ENCODE peak calls at places on chromosomes 11 and 22, in seven cellular contexts. F, D, V, C, A, I and H are unnamed samples.
A peak's percentile ranks its signal among the peaks of the same experiment; 100 is the strongest.

GRCh38 chr11:76291576-76292526 is 85.5 kb upstream of the WNT11 start:
- DNase-seq in F (no peak), D (no peak), V (peak; percentile 97), C (no peak), A (peak; percentile 30), I (no peak), H (no peak)

GRCh38 chr11:67280341-67280790 is 8.7 kb upstream of the ANKRD13D start:
- DNase-seq in F (peak; percentile 51), D (peak; percentile 24), V (no peak), C (no peak), A (no peak), I (no peak), H (no peak)

GRCh38 chr11:63553759-63554158 is 9.4 kb downstream of the PLAAT2 start:
- DNase-seq in F (peak; percentile 35), D (no peak), V (no peak), C (no peak), A (no peak), I (no peak), H (no peak)

GRCh38 chr11:64314146-64314804 is 3.1 kb downstream of the TRMT112 start:
- DNase-seq in F (no peak), D (no peak), V (no peak), C (no peak), A (no peak), I (no peak), H (no peak)

GRCh38 chr22:39087881-39088687 is 9.0 kb upstream of the APOBEC3H start:
- DNase-seq in F (peak; percentile 74), D (peak; percentile 74), V (no peak), C (no peak), A (no peak), I (no peak), H (no peak)

GRCh38 chr11:2109541-2110019 is 29.6 kb downstream of the IGF2 start:
- DNase-seq in F (no peak), D (peak; percentile 62), V (peak; percentile 83), C (no peak), A (no peak), I (no peak), H (no peak)

GRCh38 chr11:88489030-88489429 is 151.5 kb upstream of the CTSC start:
- DNase-seq in F (no peak), D (no peak), V (no peak), C (no peak), A (no peak), I (no peak), H (no peak)

GRCh38 chr22:50438305-50439275 is 36.2 kb downstream of the SBF1 start:
- DNase-seq in F (peak; percentile 65), D (peak; percentile 66), V (peak; percentile 50), C (no peak), A (no peak), I (no peak), H (no peak)

GRCh38 chr22:30964858-30965257 is 3.7 kb downstream of the MORC2 start:
- DNase-seq in F (no peak), D (no peak), V (no peak), C (no peak), A (no peak), I (no peak), H (no peak)

GRCh38 chr22:28268176-28268575 is 349.1 kb upstream of the PITPNB start:
- DNase-seq in F (no peak), D (no peak), V (no peak), C (no peak), A (no peak), I (no peak), H (no peak)

GRCh38 chr11:121366970-121367369 is 74.4 kb downstream of the SC5D start:
- DNase-seq in F (no peak), D (no peak), V (no peak), C (no peak), A (no peak), I (no peak), H (no peak)

GRCh38 chr11:95503047-95503446 is 272.0 kb upstream of the SESN3 start:
- DNase-seq in F (no peak), D (peak; percentile 33), V (no peak), C (no peak), A (no peak), I (peak; percentile 40), H (peak; percentile 36)

GRCh38 chr11:729492-730074 is 17.7 kb upstream of the TALDO1 start:
- DNase-seq in F (no peak), D (peak; percentile 44), V (peak; percentile 58), C (no peak), A (no peak), I (no peak), H (no peak)

GRCh38 chr11:67255353-67255752 is 10.9 kb upstream of the GRK2 start:
- DNase-seq in F (no peak), D (no peak), V (no peak), C (no peak), A (no peak), I (no peak), H (no peak)

GRCh38 chr11:125603207-125603606 is 10.6 kb downstream of the STT3A start:
- DNase-seq in F (no peak), D (no peak), V (no peak), C (no peak), A (no peak), I (no peak), H (no peak)

GRCh38 chr11:128437137-128437536 is 150.2 kb downstream of the ETS1 start:
- DNase-seq in F (no peak), D (no peak), V (no peak), C (no peak), A (no peak), I (peak; percentile 68), H (peak; percentile 63)

GRCh38 chr11:112811781-112812180 is 149.4 kb upstream of the NCAM1 start:
- DNase-seq in F (no peak), D (no peak), V (no peak), C (no peak), A (no peak), I (no peak), H (no peak)

GRCh38 chr11:86063536-86063935 is 5.3 kb downstream of the PICALM start:
- DNase-seq in F (no peak), D (no peak), V (no peak), C (no peak), A (no peak), I (no peak), H (no peak)

GRCh38 chr11:107969219-107969618 is 39.5 kb upstream of the CUL5 start:
- DNase-seq in F (no peak), D (no peak), V (no peak), C (no peak), A (peak; percentile 14), I (no peak), H (no peak)

GRCh38 chr11:17458268-17458667 is 18.4 kb downstream of the ABCC8 start:
- DNase-seq in F (no peak), D (no peak), V (no peak), C (no peak), A (no peak), I (no peak), H (no peak)
- H3K4me3 ChIP-seq in F (no peak overlapping the region), D (no peak overlapping the region), V (no peak overlapping the region), C (no peak overlapping the region), A (no peak overlapping the region), I (no peak overlapping the region), H (no peak overlapping the region)

GRCh38 chr11:134466909-134467567 is 55.0 kb upstream of the B3GAT1 start:
- DNase-seq in F (peak; percentile 14), D (no peak), V (no peak), C (no peak), A (peak; percentile 39), I (no peak), H (no peak)

GRCh38 chr11:134468081-134468668 is 56.1 kb upstream of the B3GAT1 start:
- DNase-seq in F (no peak), D (no peak), V (no peak), C (no peak), A (no peak), I (no peak), H (no peak)

GRCh38 chr11:134464981-134465730 is 53.1 kb upstream of the B3GAT1 start:
- DNase-seq in F (peak; percentile 8), D (no peak), V (no peak), C (no peak), A (no peak), I (no peak), H (no peak)

GRCh38 chr11:134464196-134464595 is 52.2 kb upstream of the B3GAT1 start:
- DNase-seq in F (peak; percentile 27), D (no peak), V (no peak), C (no peak), A (no peak), I (no peak), H (no peak)

GRCh38 chr11:134466035-134466908 is 54.2 kb upstream of the B3GAT1 start:
- DNase-seq in F (peak; percentile 27), D (no peak), V (no peak), C (no peak), A (no peak), I (no peak), H (no peak)
- H3K4me3 ChIP-seq in F (no peak overlapping the region), D (no peak overlapping the region), V (no peak overlapping the region), C (no peak overlapping the region), A (peak overlapping the region; percentile 4), I (no peak overlapping the region), H (no peak overlapping the region)

DNA sequence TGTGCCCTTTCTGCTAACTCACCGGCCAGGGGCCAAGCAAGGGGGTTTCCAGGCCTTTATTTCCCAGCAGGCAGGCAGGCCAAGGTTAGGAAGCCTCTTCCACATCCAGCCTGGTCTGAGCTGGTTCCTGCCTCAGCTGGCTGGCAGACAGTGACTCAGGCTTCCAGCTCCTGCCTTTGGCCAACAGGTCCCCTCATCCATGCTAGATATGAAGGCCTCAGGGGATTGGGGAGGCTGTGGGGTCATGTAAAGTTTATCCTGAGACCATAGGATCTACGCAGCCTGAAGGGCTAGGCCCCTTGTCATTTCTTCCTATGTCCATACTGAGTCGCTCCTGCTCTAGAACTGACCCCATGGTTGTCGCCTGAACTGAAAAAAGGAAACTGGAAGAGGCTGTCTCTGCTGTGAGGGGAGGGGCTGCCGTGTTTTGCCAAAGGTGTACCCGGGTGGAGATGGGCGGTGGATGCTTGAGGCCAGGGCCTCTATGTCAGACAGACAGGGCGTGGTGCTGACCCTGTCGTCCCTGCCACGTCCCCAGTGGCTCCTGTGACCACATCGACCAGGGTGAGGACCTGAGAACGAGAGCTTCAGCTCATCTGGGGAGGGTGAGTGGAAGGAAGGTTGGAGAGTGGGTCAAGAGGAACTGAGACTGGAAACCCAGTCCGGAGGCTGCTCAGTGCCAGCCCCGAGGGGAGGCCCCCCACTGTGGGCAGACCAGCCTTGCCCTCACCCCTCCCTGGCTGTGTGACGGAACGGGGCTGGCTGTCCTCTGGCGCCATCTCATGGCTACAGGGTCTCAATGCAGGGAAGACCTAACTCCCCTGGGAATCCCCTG is 17.0 kb downstream of the P2RY6 start:
- DNase-seq in F (peak; percentile 85), D (peak; percentile 90), V (peak; percentile 71), C (peak; percentile 69), A (peak; percentile 87), I (peak; percentile 77), H (no peak)
- H3K4me3 ChIP-seq in F (peak overlapping the region; percentile 27), D (no peak overlapping the region), V (peak overlapping the region; percentile 49), C (no peak overlapping the region), A (no peak overlapping the region), I (no peak overlapping the region), H (no peak overlapping the region)

DNA sequence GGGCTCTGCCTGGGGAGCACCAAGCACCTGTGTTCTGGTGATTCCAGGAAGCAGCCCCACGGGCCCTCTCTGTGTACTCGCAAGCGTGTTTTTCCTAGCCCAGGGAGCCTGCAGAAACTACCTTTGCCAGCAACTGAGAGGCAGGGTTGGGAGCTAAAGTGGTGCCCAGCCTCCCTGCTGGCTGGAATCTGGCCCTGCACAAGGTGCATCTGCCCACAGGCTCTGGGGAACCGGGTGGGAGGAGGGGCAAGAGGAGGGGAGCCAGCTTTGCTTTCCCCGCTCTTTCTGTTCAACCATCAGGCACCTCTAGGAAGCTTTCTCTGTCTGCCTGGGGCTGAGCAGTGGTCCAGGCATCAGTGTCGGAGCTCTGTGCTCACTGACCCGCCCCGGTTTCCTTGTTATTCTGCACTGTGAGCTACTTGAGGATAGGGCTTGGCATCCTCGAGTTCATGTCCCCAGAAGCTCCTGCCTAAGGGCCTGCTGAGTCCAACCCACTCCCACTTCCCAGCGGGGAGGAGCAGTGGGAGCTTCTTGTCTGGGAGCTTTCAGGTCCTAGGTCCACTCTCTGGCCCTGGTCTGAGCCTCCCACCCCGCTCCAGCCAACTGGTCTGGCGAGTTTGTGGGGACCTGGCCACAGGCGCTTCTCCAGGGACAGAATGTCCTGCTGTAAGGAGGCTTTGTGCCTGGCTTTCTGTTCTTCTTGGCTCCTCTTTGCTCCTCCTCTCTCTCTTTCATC is 14.9 kb downstream of the DAGLA start:
- DNase-seq in F (peak; percentile 92), D (peak; percentile 85), V (no peak), C (no peak), A (peak; percentile 73), I (no peak), H (no peak)
- H3K4me3 ChIP-seq in F (no peak overlapping the region), D (no peak overlapping the region), V (no peak overlapping the region), C (no peak overlapping the region), A (no peak overlapping the region), I (no peak overlapping the region), H (no peak overlapping the region)